ENCODE peak calls at places on chromosomes 1 and 21, in four cellular contexts. One of them, this sample, is unnamed.

GRCh38 chr1:39671793-39672550 is at the start of gene NT5C1A:
- DNase-seq in uterus: no peak
- DNase-seq in AG08395: peak
- DNase-seq in anterior cingulate cortex: no peak
- DNase-seq in this sample: no peak

GRCh38 chr1:162873671-162874666 is 13.0 kb upstream of the CCDC190 start:
- DNase-seq in uterus: no peak
- DNase-seq in anterior cingulate cortex: no peak
- DNase-seq in AG08395: no peak
- DNase-seq in this sample: no peak

GRCh38 chr1:234611153-234611798 is 1.3 kb upstream of the IRF2BP2 start:
- DNase-seq in AG08395: no peak
- DNase-seq in anterior cingulate cortex: no peak
- DNase-seq in uterus: peak
- DNase-seq in this sample: no peak

GRCh38 chr1:8629241-8630091 is 188.0 kb downstream of the RERE start:
- DNase-seq in uterus: no peak
- DNase-seq in anterior cingulate cortex: no peak
- DNase-seq in AG08395: peak
- DNase-seq in this sample: no peak

GRCh38 chr21:34996304-34997081 is 52.6 kb downstream of the RUNX1 start:
- DNase-seq in AG08395: no peak
- DNase-seq in uterus: peak
- DNase-seq in anterior cingulate cortex: no peak
- DNase-seq in this sample: peak

GRCh38 chr21:27269646-27270045 is 302.8 kb upstream of the ADAMTS5 start:
- DNase-seq in AG08395: peak
- DNase-seq in anterior cingulate cortex: no peak
- DNase-seq in uterus: no peak
- DNase-seq in this sample: no peak

GRCh38 chr1:151047925-151048644 is 534 bp downstream of the C1orf56 start:
- DNase-seq in uterus: peak
- DNase-seq in anterior cingulate cortex: peak
- DNase-seq in AG08395: peak
- DNase-seq in this sample: peak

GRCh38 chr21:44532165-44532564 is 7.8 kb downstream of the KRTAP10-1 start:
- DNase-seq in AG08395: no peak
- DNase-seq in anterior cingulate cortex: no peak
- DNase-seq in uterus: no peak
- DNase-seq in this sample: peak

GRCh38 chr1:31572323-31573104 is 3.8 kb upstream of the TINAGL1 start:
- DNase-seq in uterus: no peak
- DNase-seq in AG08395: peak
- DNase-seq in anterior cingulate cortex: no peak
- DNase-seq in this sample: peak

GRCh38 chr1:6414443-6414844 is 5.3 kb downstream of the HES2 start:
- DNase-seq in anterior cingulate cortex: no peak
- DNase-seq in AG08395: peak
- DNase-seq in uterus: no peak
- DNase-seq in this sample: no peak

GRCh38 chr1:227437495-227438008 is 119.3 kb upstream of the CDC42BPA start:
- DNase-seq in uterus: no peak
- DNase-seq in AG08395: peak
- DNase-seq in anterior cingulate cortex: no peak
- DNase-seq in this sample: no peak

GRCh38 chr1:30809514-30810263 is 52.1 kb upstream of the LAPTM5 start:
- DNase-seq in AG08395: peak
- DNase-seq in anterior cingulate cortex: no peak
- DNase-seq in uterus: no peak
- DNase-seq in this sample: no peak

GRCh38 chr1:202302166-202302565 is 39.6 kb downstream of the UBE2T start:
- DNase-seq in AG08395: no peak
- DNase-seq in anterior cingulate cortex: no peak
- DNase-seq in uterus: no peak
- DNase-seq in this sample: no peak

GRCh38 chr21:16211339-16212303 is 481.8 kb downstream of the USP25 start:
- DNase-seq in anterior cingulate cortex: no peak
- DNase-seq in uterus: no peak
- DNase-seq in AG08395: no peak
- DNase-seq in this sample: no peak

GRCh38 chr1:118788372-118788955 is 199.7 kb downstream of the TBX15 start:
- DNase-seq in AG08395: peak
- DNase-seq in uterus: no peak
- DNase-seq in anterior cingulate cortex: no peak
- DNase-seq in this sample: no peak

This sample was measured in sigmoid colon.